ENCODE peak calls at places on chromosomes 6 and 20, in nine cellular contexts. H is dorsolateral prefrontal cortex, M is brain microvascular endothelial cell, Z is Panc1, F is coronary artery, V is mesenchymal stem cell, U is PC-3, A is uterus, Y is skeletal muscle cell. J is an unnamed sample.

GRCh38 chr6:25122001-25122400 is 157.2 kb upstream of the CARMIL1 start:
- DNase-seq in F (no peak), H (no peak), U (no peak), V (peak), Y (no peak), M (peak), A (peak), Z (no peak), J (peak)

GRCh38 chr6:80366721-80367120 is 260.2 kb downstream of the BCKDHB start:
- DNase-seq in A (peak), M (peak), H (no peak), Y (peak), Z (no peak), V (peak), F (no peak), U (no peak), J (peak)

GRCh38 chr6:108557494-108558371 is 3.0 kb upstream of the FOXO3 start:
- DNase-seq in V (peak), A (peak), U (peak), Z (no peak), H (peak), M (peak), F (no peak), Y (no peak), J (peak)

GRCh38 chr6:41779336-41779735 is 364 bp downstream of the FRS3 start:
- DNase-seq in U (no peak), Z (no peak), A (no peak), V (peak), F (no peak), M (no peak), Y (no peak), H (no peak), J (no peak)

GRCh38 chr6:108436771-108437170 is 123.9 kb upstream of the FOXO3 start:
- DNase-seq in H (no peak), M (no peak), U (no peak), Z (no peak), V (no peak), F (no peak), A (no peak), Y (no peak), J (no peak)

GRCh38 chr6:38198219-38198618 is 378.7 kb downstream of the ZFAND3 start:
- DNase-seq in V (no peak), A (no peak), M (no peak), H (no peak), U (no peak), Z (no peak), F (no peak), Y (no peak), J (no peak)

GRCh38 chr6:1838604-1839003 is 228.9 kb downstream of the FOXC1 start:
- DNase-seq in F (no peak), M (no peak), Y (no peak), A (no peak), Z (no peak), H (no peak), V (no peak), U (peak), J (no peak)

GRCh38 chr20:19976595-19977372 is 40.4 kb upstream of the NAA20 start:
- DNase-seq in Y (peak), V (peak), M (peak), U (peak), Z (no peak), A (peak), F (no peak), H (no peak), J (peak)

GRCh38 chr6:107956586-107957164 is 1.3 kb downstream of the SEC63 start:
- DNase-seq in V (peak), Y (peak), A (no peak), F (no peak), Z (no peak), U (no peak), M (peak), H (no peak), J (peak)

GRCh38 chr6:85580104-85580877 is 13.4 kb downstream of the SNX14 start:
- DNase-seq in Z (no peak), M (peak), F (no peak), U (peak), V (peak), Y (no peak), A (no peak), H (no peak), J (no peak)

GRCh38 chr6:40894962-40895799 is 143.8 kb downstream of the UNC5CL start:
- DNase-seq in H (no peak), U (peak), A (peak), V (peak), Z (no peak), Y (no peak), F (peak), M (peak), J (peak)

GRCh38 chr6:56144538-56145324 is 102.6 kb downstream of the COL21A1 start:
- DNase-seq in V (peak), F (no peak), Y (peak), A (no peak), U (peak), H (no peak), Z (no peak), M (peak), J (peak)

GRCh38 chr6:22221211-22221610 is 75.6 kb downstream of the PRL start:
- DNase-seq in F (no peak), Z (no peak), A (no peak), U (peak), H (no peak), Y (no peak), M (no peak), V (no peak), J (no peak)

GRCh38 chr6:152277826-152278247 is 359.3 kb downstream of the SYNE1 start:
- DNase-seq in V (no peak), A (no peak), Y (no peak), U (no peak), Z (no peak), M (no peak), F (no peak), H (no peak), J (no peak)

GRCh38 chr6:88376759-88377387 is 210.7 kb upstream of the CNR1 start:
- DNase-seq in A (no peak), Z (no peak), Y (no peak), F (no peak), H (no peak), M (peak), V (peak), U (peak), J (peak)

GRCh38 chr20:40718214-40718949 is 29.3 kb upstream of the MAFB start:
- DNase-seq in M (no peak), V (no peak), H (no peak), Z (no peak), A (no peak), Y (no peak), F (no peak), U (no peak), J (no peak)

GRCh38 chr6:109595998-109596397 is 95.0 kb downstream of the AK9 start:
- DNase-seq in F (no peak), Y (no peak), V (peak), H (no peak), A (no peak), U (peak), Z (no peak), M (peak), J (peak)

GRCh38 chr20:22574545-22575086 is 9.8 kb downstream of the FOXA2 start:
- DNase-seq in H (no peak), Z (no peak), U (peak), Y (no peak), F (no peak), V (no peak), A (no peak), M (no peak), J (no peak)

GRCh38 chr6:40789143-40789764 is 202.1 kb upstream of the LRFN2 start:
- DNase-seq in A (no peak), M (no peak), Y (no peak), F (no peak), Z (no peak), U (no peak), V (peak), H (no peak), J (no peak)

GRCh38 chr20:6075428-6076219 is 21.8 kb upstream of the LRRN4 start:
- DNase-seq in H (peak), U (no peak), Z (no peak), F (no peak), Y (no peak), M (no peak), A (no peak), V (no peak), J (peak)

GRCh38 chr6:170371588-170371987 is 65.0 kb downstream of the FAM120B start:
- DNase-seq in F (no peak), M (no peak), Z (no peak), A (no peak), U (no peak), V (peak), Y (no peak), H (no peak), J (no peak)

GRCh38 chr6:12572884-12573824 is 143.4 kb upstream of the PHACTR1 start:
- DNase-seq in Z (no peak), V (peak), U (peak), H (no peak), F (no peak), Y (peak), A (no peak), M (peak), J (peak)

GRCh38 chr6:157220485-157220884 is 102.8 kb downstream of the TMEM242 start:
- DNase-seq in Y (no peak), H (no peak), M (no peak), V (no peak), U (no peak), F (no peak), Z (no peak), A (no peak), J (no peak)

GRCh38 chr6:166307981-166308768 is at the start of gene PRR18:
- DNase-seq in U (no peak), H (peak), Z (no peak), V (peak), Y (no peak), M (no peak), A (no peak), F (no peak), J (no peak)

GRCh38 chr6:111564482-111564945 is 41.2 kb downstream of the TRAF3IP2 start:
- DNase-seq in V (peak), Z (no peak), H (peak), F (peak), U (peak), Y (peak), M (no peak), A (peak), J (peak)

GRCh38 chr6:151670116-151670515 is 137.4 kb upstream of the ESR1 start:
- DNase-seq in U (no peak), Y (no peak), V (no peak), F (no peak), A (no peak), Z (no peak), M (no peak), H (no peak), J (no peak)

GRCh38 chr6:21915707-21916399 is 322.3 kb downstream of the SOX4 start:
- DNase-seq in F (no peak), M (peak), U (peak), V (peak), A (no peak), Z (no peak), H (no peak), Y (no peak), J (peak)

GRCh38 chr6:39389372-39389767 is 66.9 kb upstream of the KCNK16 start:
- DNase-seq in A (no peak), Y (no peak), M (peak), F (no peak), U (no peak), Z (no peak), H (no peak), V (peak), J (no peak)

GRCh38 chr6:127641905-127642304 is 64.9 kb downstream of the C6orf58 start:
- DNase-seq in U (peak), Y (no peak), H (no peak), A (no peak), Z (peak), V (peak), F (no peak), M (peak), J (peak)

GRCh38 chr6:141610741-141611140 is 522.0 kb upstream of the GJE1 start:
- DNase-seq in Y (no peak), H (no peak), Z (no peak), M (peak), V (peak), F (no peak), A (no peak), U (peak), J (peak)

GRCh38 chr6:35008858-35009257 is 119.8 kb downstream of the ANKS1A start:
- DNase-seq in A (no peak), Y (no peak), U (no peak), F (no peak), V (no peak), Z (no peak), H (no peak), M (no peak), J (no peak)

GRCh38 chr6:147561742-147562141 is 53.3 kb downstream of the SAMD5 start:
- DNase-seq in U (no peak), M (no peak), Y (no peak), A (no peak), Z (no peak), V (no peak), F (no peak), H (no peak), J (no peak)

GRCh38 chr20:49685809-49686208 is 27.9 kb downstream of the B4GALT5 start:
- DNase-seq in Z (no peak), F (no peak), A (no peak), U (peak), H (no peak), Y (no peak), V (peak), M (no peak), J (peak)

GRCh38 chr6:127851197-127851596 is 49.7 kb downstream of the THEMIS start:
- DNase-seq in Y (no peak), V (no peak), H (no peak), F (no peak), M (peak), Z (no peak), U (no peak), A (no peak), J (peak)

GRCh38 chr6:13421425-13422057 is 65.9 kb downstream of the GFOD1 start:
- DNase-seq in Z (no peak), A (no peak), F (no peak), Y (no peak), H (peak), M (no peak), V (no peak), U (no peak), J (no peak)

GRCh38 chr6:138541793-138542481 is 42.6 kb upstream of the NHSL1 start:
- DNase-seq in U (no peak), A (no peak), Y (no peak), H (no peak), Z (no peak), F (no peak), M (no peak), V (peak), J (peak)

GRCh38 chr6:8054276-8054675 is 9.9 kb downstream of the BLOC1S5 start:
- DNase-seq in A (no peak), M (no peak), Z (no peak), Y (no peak), H (no peak), F (no peak), V (no peak), U (no peak), J (peak)

GRCh38 chr20:46206025-46206424 is 87.9 kb downstream of the CD40 start:
- DNase-seq in A (no peak), Y (no peak), H (no peak), F (no peak), Z (peak), U (peak), M (peak), V (peak), J (peak)

GRCh38 chr6:27892596-27893058 is 19.6 kb downstream of the OR2B2 start:
- DNase-seq in V (no peak), A (no peak), M (no peak), Z (no peak), F (no peak), Y (no peak), U (peak), H (no peak), J (no peak)

DNA sequence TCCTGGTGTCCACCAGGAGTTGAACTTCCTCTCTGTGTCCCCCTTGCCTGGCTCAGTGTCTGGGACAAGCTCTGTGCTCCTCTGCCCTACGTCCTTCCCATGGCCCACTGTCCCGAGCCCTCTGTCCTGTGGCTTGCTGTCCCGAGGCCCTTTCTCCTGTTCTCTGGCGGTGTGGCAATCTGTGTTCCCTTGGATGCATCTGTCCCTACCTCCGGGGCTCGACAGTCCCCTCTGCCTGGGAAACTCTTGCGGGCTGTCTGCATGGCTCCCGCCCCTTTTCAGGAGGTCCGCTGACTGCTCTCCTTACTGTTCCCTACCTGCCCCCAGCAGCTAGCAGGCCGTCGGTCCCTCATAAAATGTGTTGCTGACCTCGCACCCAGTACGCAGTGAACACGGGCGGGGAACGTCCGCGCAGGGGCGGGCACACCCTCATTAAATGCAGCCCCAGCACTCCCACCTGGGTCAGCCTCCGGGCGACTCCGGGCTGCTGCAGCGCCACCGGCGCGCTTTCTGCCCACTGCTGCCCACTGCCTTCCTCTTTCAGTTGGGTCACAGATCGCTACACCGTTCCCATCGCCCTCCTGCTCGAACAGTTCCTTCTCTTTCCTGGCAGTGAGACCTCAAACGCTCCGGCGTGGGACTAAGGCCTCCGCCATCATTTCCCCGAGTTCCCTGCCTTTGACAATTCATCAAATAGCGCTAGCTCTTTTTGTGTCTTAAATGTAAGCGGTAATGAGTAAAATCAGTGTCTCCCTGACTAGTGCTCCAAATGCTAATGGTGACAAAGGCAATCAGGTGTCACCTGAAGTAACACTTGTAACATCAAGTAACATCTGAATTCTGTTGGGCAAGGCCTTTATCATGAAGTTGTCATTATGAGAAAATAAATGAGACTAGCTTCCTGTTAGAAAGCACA is 60.5 kb downstream of the RSPH3 start:
- DNase-seq in H (no peak), A (no peak), Y (no peak), M (no peak), V (no peak), U (no peak), F (no peak), Z (no peak), J (no peak)
- H3K4me3 ChIP-seq in H (no peak), A (no peak), Y (peak), M (peak), V (peak), U (no peak), F (peak), Z (peak), J (peak)

DNA sequence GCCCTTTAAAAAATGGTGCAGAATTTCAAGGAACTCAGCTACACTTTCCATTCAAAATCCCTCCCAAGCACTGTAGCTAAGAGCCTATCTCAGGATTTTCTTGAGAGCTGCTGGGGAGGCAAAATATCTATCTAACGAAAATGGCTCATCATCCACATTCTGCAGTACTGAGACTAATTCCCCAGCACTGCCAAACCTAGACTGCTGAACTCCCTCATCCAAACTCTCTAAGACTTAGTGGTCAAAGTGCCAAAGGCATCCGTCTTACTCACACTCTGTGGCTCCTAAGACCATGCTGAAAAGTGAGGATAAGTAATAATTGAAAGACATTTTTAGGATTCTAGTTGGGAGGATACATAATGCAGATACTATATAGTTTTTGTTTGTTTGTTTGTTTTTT is 7.7 kb downstream of the SGK1 start:
- DNase-seq in Z (no peak), F (no peak), H (no peak), A (no peak), M (peak), U (no peak), Y (no peak), V (no peak), J (peak)
- H3K4me3 ChIP-seq in Z (no peak), F (no peak), H (no peak), A (no peak), M (no peak), U (no peak), Y (no peak), V (no peak), J (no peak)

GRCh38 chr6:134007077-134007476 is 45.3 kb downstream of the SLC2A12 start:
- DNase-seq in H (peak), M (no peak), V (no peak), U (peak), A (no peak), F (no peak), Y (no peak), Z (no peak), J (no peak)
- H3K4me3 ChIP-seq in H (no peak), M (no peak), V (no peak), U (no peak), A (no peak), F (no peak), Y (no peak), Z (no peak), J (no peak)

GRCh38 chr6:118548136-118548535 is at the start of gene PLN:
- DNase-seq in H (no peak), M (no peak), U (no peak), Y (no peak), F (no peak), Z (no peak), A (no peak), V (peak), J (no peak)
- H3K4me3 ChIP-seq in H (no peak), M (no peak), U (no peak), Y (no peak), F (peak), Z (no peak), A (peak), V (no peak), J (no peak)

DNA sequence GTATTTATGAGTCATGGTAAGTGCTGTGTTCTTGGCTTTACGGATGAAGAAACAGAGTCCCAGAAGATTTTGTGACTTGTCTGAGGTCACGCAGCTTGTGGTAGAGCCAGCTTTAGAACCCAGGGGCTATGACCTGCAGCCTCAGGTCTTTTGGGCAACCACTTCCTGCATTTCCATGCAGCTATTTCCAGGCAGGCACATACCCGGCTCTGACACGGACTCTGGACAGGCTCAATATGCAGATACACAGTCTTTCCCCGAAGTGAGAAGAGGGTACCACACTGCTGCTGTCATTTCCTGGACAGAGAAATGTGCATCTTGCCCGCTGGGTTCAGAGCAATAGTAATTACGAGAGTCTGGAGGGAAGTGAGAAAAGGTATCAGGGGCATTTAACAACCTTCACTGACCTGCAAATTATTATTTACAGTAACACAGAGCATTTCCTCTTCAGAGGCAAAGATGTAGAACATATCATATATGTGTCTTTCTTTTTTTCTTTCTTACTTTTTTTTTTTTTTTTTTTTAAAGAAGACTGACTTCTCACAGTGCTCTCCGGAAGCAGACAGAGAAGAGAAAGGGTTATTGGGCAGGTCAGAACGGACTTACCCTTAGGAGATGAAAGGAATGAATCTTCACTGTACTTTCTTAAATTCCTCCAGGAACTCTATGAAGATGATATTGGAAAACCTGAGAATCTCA is 185.1 kb downstream of the CLIC5 start:
- DNase-seq in V (peak), H (no peak), A (no peak), F (no peak), U (no peak), Y (no peak), Z (no peak), M (no peak), J (no peak)
- H3K4me3 ChIP-seq in V (no peak), H (no peak), A (no peak), F (no peak), U (no peak), Y (no peak), Z (no peak), M (no peak), J (no peak)